ENCODE peak calls at places on chromosomes 5 and 9, in five cellular contexts. One of them, this sample, is unnamed.

GRCh38 chr9:113876806-113877236 is 712 bp downstream of the ZNF618 start:
- DNase-seq in heart left ventricle: no peak
- DNase-seq in astrocyte: no peak
- DNase-seq in cardiac muscle cell: peak
- DNase-seq in psoas muscle: no peak
- DNase-seq in this sample: peak

GRCh38 chr5:133032852-133033742 is 6.7 kb upstream of the ZCCHC10 start:
- DNase-seq in astrocyte: peak
- DNase-seq in cardiac muscle cell: no peak
- DNase-seq in heart left ventricle: no peak
- DNase-seq in psoas muscle: no peak
- DNase-seq in this sample: no peak

GRCh38 chr5:9340095-9340494 is 205.8 kb downstream of the SEMA5A start:
- DNase-seq in heart left ventricle: no peak
- DNase-seq in psoas muscle: no peak
- DNase-seq in cardiac muscle cell: no peak
- DNase-seq in astrocyte: no peak
- DNase-seq in this sample: no peak

GRCh38 chr9:111212874-111213273 is 117.2 kb downstream of the OR2K2 start:
- DNase-seq in psoas muscle: no peak
- DNase-seq in cardiac muscle cell: no peak
- DNase-seq in astrocyte: no peak
- DNase-seq in heart left ventricle: no peak
- DNase-seq in this sample: no peak

GRCh38 chr9:11128156-11128555 is 515.4 kb upstream of the PTPRD start:
- DNase-seq in heart left ventricle: no peak
- DNase-seq in astrocyte: no peak
- DNase-seq in cardiac muscle cell: no peak
- DNase-seq in psoas muscle: no peak
- DNase-seq in this sample: no peak

GRCh38 chr5:26572486-26572885 is 465.9 kb downstream of the CDH9 start:
- DNase-seq in psoas muscle: no peak
- DNase-seq in cardiac muscle cell: no peak
- DNase-seq in astrocyte: no peak
- DNase-seq in heart left ventricle: no peak
- DNase-seq in this sample: no peak

GRCh38 chr5:132668706-132669454 is 4.9 kb upstream of the IL4 start:
- DNase-seq in heart left ventricle: no peak
- DNase-seq in cardiac muscle cell: no peak
- DNase-seq in psoas muscle: no peak
- DNase-seq in astrocyte: no peak
- DNase-seq in this sample: no peak

GRCh38 chr5:98977723-98978122 is 48.9 kb upstream of the CHD1 start:
- DNase-seq in cardiac muscle cell: no peak
- DNase-seq in heart left ventricle: no peak
- DNase-seq in astrocyte: no peak
- DNase-seq in psoas muscle: no peak
- DNase-seq in this sample: no peak

DNA sequence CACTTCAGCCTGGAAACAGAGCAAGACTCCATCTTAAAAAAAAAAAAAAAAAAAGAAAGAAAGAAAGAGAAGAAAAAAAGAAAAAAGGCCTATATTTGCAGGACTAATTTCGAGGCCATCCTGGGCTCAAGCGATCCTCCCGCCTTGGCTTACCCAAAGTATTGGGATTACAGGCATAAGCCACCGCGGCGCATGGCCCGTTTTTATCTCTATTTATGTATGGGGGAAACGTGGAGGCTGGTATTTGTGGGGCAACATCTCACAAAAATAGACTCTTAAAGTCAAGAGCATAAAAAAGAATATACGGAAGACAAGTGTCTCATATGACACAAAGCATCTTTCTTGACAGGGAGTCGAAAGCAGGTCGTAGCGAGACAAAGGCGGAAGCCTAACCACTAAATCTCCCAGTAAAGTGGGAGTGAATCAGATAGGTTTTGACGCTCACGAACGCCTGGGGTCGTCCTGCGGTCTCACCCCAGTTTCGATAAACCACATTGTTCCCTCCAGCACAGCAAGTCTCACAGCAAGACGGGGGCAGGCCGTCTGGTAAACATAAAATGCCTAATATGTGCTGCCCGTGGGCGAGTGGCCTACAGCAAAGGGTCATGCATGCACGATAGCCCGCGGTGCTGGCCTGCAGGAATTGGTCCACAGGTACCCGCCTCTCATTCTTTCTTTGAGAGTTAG is 1.8 kb upstream of the TRIM41 start:
- DNase-seq in psoas muscle: no peak
- DNase-seq in astrocyte: no peak
- DNase-seq in cardiac muscle cell: no peak
- DNase-seq in heart left ventricle: no peak
- DNase-seq in this sample: no peak
- H3K4me3 ChIP-seq in psoas muscle: peak
- H3K4me3 ChIP-seq in astrocyte: no peak
- H3K4me3 ChIP-seq in cardiac muscle cell: peak
- H3K4me3 ChIP-seq in heart left ventricle: peak
- H3K4me3 ChIP-seq in this sample: peak

GRCh38 chr9:126611592-126612328 is 2.0 kb upstream of the LMX1B start:
- DNase-seq in heart left ventricle: peak
- DNase-seq in cardiac muscle cell: peak
- DNase-seq in astrocyte: peak
- DNase-seq in psoas muscle: peak
- DNase-seq in this sample: peak
- H3K4me3 ChIP-seq in heart left ventricle: peak
- H3K4me3 ChIP-seq in cardiac muscle cell: no peak
- H3K4me3 ChIP-seq in astrocyte: no peak
- H3K4me3 ChIP-seq in psoas muscle: peak
- H3K4me3 ChIP-seq in this sample: no peak

GRCh38 chr5:92653730-92654461 is 927.1 kb downstream of the NR2F1-AS1 start:
- DNase-seq in heart left ventricle: no peak
- DNase-seq in psoas muscle: no peak
- DNase-seq in astrocyte: no peak
- DNase-seq in cardiac muscle cell: no peak
- DNase-seq in this sample: no peak
- H3K4me3 ChIP-seq in heart left ventricle: no peak
- H3K4me3 ChIP-seq in psoas muscle: no peak
- H3K4me3 ChIP-seq in astrocyte: no peak
- H3K4me3 ChIP-seq in cardiac muscle cell: no peak
- H3K4me3 ChIP-seq in this sample: no peak

GRCh38 chr5:69416699-69417098 is 1.8 kb downstream of the MARVELD2 start:
- DNase-seq in heart left ventricle: no peak
- DNase-seq in astrocyte: no peak
- DNase-seq in psoas muscle: no peak
- DNase-seq in cardiac muscle cell: no peak
- DNase-seq in this sample: no peak

GRCh38 chr5:69415584-69415958 is 655 bp downstream of the MARVELD2 start:
- DNase-seq in astrocyte: no peak
- DNase-seq in heart left ventricle: no peak
- DNase-seq in psoas muscle: no peak
- DNase-seq in cardiac muscle cell: peak
- DNase-seq in this sample: no peak

GRCh38 chr5:69418559-69418958 is 3.6 kb downstream of the MARVELD2 start:
- DNase-seq in heart left ventricle: no peak
- DNase-seq in cardiac muscle cell: no peak
- DNase-seq in psoas muscle: no peak
- DNase-seq in astrocyte: no peak
- DNase-seq in this sample: no peak

GRCh38 chr5:69414885-69415583 is at the start of gene MARVELD2:
- DNase-seq in astrocyte: peak
- DNase-seq in heart left ventricle: peak
- DNase-seq in psoas muscle: peak
- DNase-seq in cardiac muscle cell: peak
- DNase-seq in this sample: no peak

DNA sequence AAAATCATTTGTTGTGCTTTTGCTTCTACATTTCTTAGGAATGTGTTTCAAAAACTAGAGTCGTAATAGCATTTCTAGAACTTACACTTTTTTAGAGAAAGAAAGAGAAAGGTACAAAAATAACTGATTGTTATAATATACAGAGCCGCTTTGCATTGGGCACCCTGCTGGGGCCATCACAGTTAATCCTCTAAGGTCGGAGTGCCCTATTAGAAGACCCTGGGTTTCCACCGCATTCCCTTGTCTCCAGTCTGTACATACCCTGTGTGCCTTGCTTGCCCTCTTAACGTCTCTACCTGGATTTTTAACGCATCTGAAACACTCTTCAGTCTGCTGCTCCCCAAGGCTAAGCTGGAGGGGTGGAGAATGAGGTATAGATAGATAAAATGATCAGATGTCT is 1.3 kb downstream of the MARVELD2 start:
- DNase-seq in heart left ventricle: no peak
- DNase-seq in psoas muscle: no peak
- DNase-seq in cardiac muscle cell: no peak
- DNase-seq in astrocyte: no peak
- DNase-seq in this sample: no peak
- H3K4me3 ChIP-seq in heart left ventricle: no peak
- H3K4me3 ChIP-seq in psoas muscle: no peak
- H3K4me3 ChIP-seq in cardiac muscle cell: peak
- H3K4me3 ChIP-seq in astrocyte: no peak
- H3K4me3 ChIP-seq in this sample: no peak

GRCh38 chr5:160188968-160189319 is 40.4 kb upstream of the FABP6 start:
- DNase-seq in heart left ventricle: no peak
- DNase-seq in psoas muscle: no peak
- DNase-seq in astrocyte: no peak
- DNase-seq in cardiac muscle cell: no peak
- DNase-seq in this sample: no peak
- H3K4me3 ChIP-seq in heart left ventricle: no peak
- H3K4me3 ChIP-seq in psoas muscle: peak
- H3K4me3 ChIP-seq in astrocyte: no peak
- H3K4me3 ChIP-seq in cardiac muscle cell: no peak
- H3K4me3 ChIP-seq in this sample: no peak

DNA sequence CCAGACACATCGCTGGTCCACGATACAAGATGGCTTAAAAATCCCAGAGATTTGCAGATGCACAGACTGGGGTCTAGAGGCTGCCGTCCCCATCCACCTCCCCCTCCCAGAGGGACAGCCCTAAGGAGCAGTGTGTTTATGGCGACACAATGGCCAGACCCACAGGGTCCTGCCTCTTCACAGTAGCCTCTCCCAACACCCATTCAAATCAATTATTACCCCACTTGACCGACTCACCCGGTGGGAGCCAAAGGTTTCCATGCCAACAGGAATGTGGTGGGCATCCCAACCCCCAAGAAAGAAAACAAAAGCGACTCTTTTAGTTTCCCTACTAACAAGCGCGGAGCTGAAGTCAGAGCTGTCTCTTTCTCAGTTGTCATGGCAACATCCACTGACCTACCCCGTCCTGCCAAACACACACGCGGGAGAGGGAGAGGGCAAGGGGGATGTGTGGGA is 209.0 kb downstream of the TTLL11 start:
- DNase-seq in psoas muscle: no peak
- DNase-seq in cardiac muscle cell: no peak
- DNase-seq in heart left ventricle: no peak
- DNase-seq in astrocyte: no peak
- DNase-seq in this sample: no peak
- H3K4me3 ChIP-seq in psoas muscle: no peak
- H3K4me3 ChIP-seq in cardiac muscle cell: no peak
- H3K4me3 ChIP-seq in heart left ventricle: no peak
- H3K4me3 ChIP-seq in astrocyte: no peak
- H3K4me3 ChIP-seq in this sample: no peak